ENCODE peak calls at places on chromosomes 7 and 10, in four cellular contexts. One of them, this sample, is unnamed.

GRCh38 chr7:37311282-37311868 is 137.3 kb downstream of the ELMO1 start:
- DNase-seq in NCI-H1436: no peak
- DNase-seq in left ventricle myocardium inferior: no peak
- DNase-seq in HEK293T: no peak
- DNase-seq in this sample: peak; percentile 40

GRCh38 chr10:86100581-86101061 is 266.0 kb downstream of the GRID1 start:
- DNase-seq in NCI-H1436: peak; percentile 28
- DNase-seq in left ventricle myocardium inferior: no peak
- DNase-seq in HEK293T: peak; percentile 61
- DNase-seq in this sample: peak; percentile 4

GRCh38 chr7:74356589-74357315 is 67.5 kb downstream of the CLIP2 start:
- DNase-seq in NCI-H1436: no peak
- DNase-seq in HEK293T: no peak
- DNase-seq in left ventricle myocardium inferior: no peak
- DNase-seq in this sample: no peak

GRCh38 chr7:29337628-29338116 is 143.1 kb downstream of the CHN2 start:
- DNase-seq in NCI-H1436: no peak
- DNase-seq in left ventricle myocardium inferior: no peak
- DNase-seq in HEK293T: no peak
- DNase-seq in this sample: no peak

GRCh38 chr10:3873728-3874461 is 88.9 kb upstream of the KLF6 start:
- DNase-seq in NCI-H1436: peak; percentile 41
- DNase-seq in left ventricle myocardium inferior: no peak
- DNase-seq in HEK293T: no peak
- DNase-seq in this sample: peak; percentile 62

GRCh38 chr10:4775808-4776207 is 50.2 kb upstream of the AKR1E2 start:
- DNase-seq in NCI-H1436: no peak
- DNase-seq in HEK293T: no peak
- DNase-seq in left ventricle myocardium inferior: no peak
- DNase-seq in this sample: no peak

GRCh38 chr7:139431010-139431409 is 52.5 kb downstream of the KLRG2 start:
- DNase-seq in left ventricle myocardium inferior: no peak
- DNase-seq in NCI-H1436: no peak
- DNase-seq in HEK293T: no peak
- DNase-seq in this sample: no peak

GRCh38 chr7:95865716-95866371 is 93.5 kb downstream of the DYNC1I1 start:
- DNase-seq in HEK293T: peak; percentile 8
- DNase-seq in left ventricle myocardium inferior: no peak
- DNase-seq in NCI-H1436: no peak
- DNase-seq in this sample: no peak

GRCh38 chr7:40223451-40224112 is 88.8 kb downstream of the SUGCT start:
- DNase-seq in NCI-H1436: no peak
- DNase-seq in HEK293T: no peak
- DNase-seq in left ventricle myocardium inferior: no peak
- DNase-seq in this sample: no peak

GRCh38 chr10:57593983-57594573 is 673.6 kb downstream of the IPMK start:
- DNase-seq in HEK293T: no peak
- DNase-seq in left ventricle myocardium inferior: no peak
- DNase-seq in NCI-H1436: no peak
- DNase-seq in this sample: no peak

GRCh38 chr10:86950349-86950748 is 7.1 kb downstream of the MMRN2 start:
- DNase-seq in NCI-H1436: no peak
- DNase-seq in left ventricle myocardium inferior: no peak
- DNase-seq in HEK293T: no peak
- DNase-seq in this sample: no peak

GRCh38 chr7:44995555-44996493 is 4.2 kb upstream of the CCM2 start:
- DNase-seq in NCI-H1436: no peak
- DNase-seq in HEK293T: no peak
- DNase-seq in left ventricle myocardium inferior: no peak
- DNase-seq in this sample: no peak

GRCh38 chr10:79238606-79239005 is 108.7 kb upstream of the PPIF start:
- DNase-seq in left ventricle myocardium inferior: no peak
- DNase-seq in NCI-H1436: no peak
- DNase-seq in HEK293T: no peak
- DNase-seq in this sample: no peak

GRCh38 chr10:73644015-73644743 is 2.9 kb upstream of the MYOZ1 start:
- DNase-seq in left ventricle myocardium inferior: no peak
- DNase-seq in NCI-H1436: peak; percentile 62
- DNase-seq in HEK293T: peak; percentile 77
- DNase-seq in this sample: peak; percentile 51